ENCODE peak calls at places on chromosomes 12 and 14, in six cellular contexts. One of them, this sample, is unnamed. For H3K4me1, the result is how much of the 10 kb centered on the place peaks cover.

GRCh38 chr12:15172423-15172822 is 48.8 kb downstream of the RERG start:
- DNase-seq in suprapubic skin: no peak
- DNase-seq in endothelial cell of umbilical vein: no peak
- DNase-seq in IMR-90: no peak
- DNase-seq in uterus: no peak
- DNase-seq in lung: no peak
- DNase-seq in this sample: no peak

GRCh38 chr14:53148612-53149202 is 4.4 kb downstream of the DDHD1 start:
- DNase-seq in suprapubic skin: no peak
- DNase-seq in endothelial cell of umbilical vein: no peak
- DNase-seq in IMR-90: no peak
- DNase-seq in uterus: no peak
- DNase-seq in lung: no peak
- DNase-seq in this sample: no peak

GRCh38 chr14:34036319-34036761 is 85.5 kb upstream of the EGLN3 start:
- DNase-seq in suprapubic skin: no peak
- DNase-seq in endothelial cell of umbilical vein: no peak
- DNase-seq in IMR-90: no peak
- DNase-seq in uterus: no peak
- DNase-seq in lung: no peak
- DNase-seq in this sample: no peak

GRCh38 chr14:105138021-105138541 is 30.5 kb downstream of the JAG2 start:
- DNase-seq in suprapubic skin: peak
- DNase-seq in endothelial cell of umbilical vein: no peak
- DNase-seq in IMR-90: no peak
- DNase-seq in uterus: no peak
- DNase-seq in lung: no peak
- DNase-seq in this sample: peak

GRCh38 chr14:104107101-104107581 is 21.6 kb downstream of the ASPG start:
- DNase-seq in suprapubic skin: peak
- DNase-seq in endothelial cell of umbilical vein: no peak
- DNase-seq in IMR-90: no peak
- DNase-seq in uterus: peak
- DNase-seq in lung: no peak
- DNase-seq in this sample: no peak

GRCh38 chr12:27781680-27782079 is 1.6 kb upstream of the MANSC4 start:
- DNase-seq in suprapubic skin: no peak
- DNase-seq in endothelial cell of umbilical vein: no peak
- DNase-seq in IMR-90: peak
- DNase-seq in uterus: no peak
- DNase-seq in lung: no peak
- DNase-seq in this sample: no peak

GRCh38 chr12:79634957-79635471 is 55.8 kb downstream of the PAWR start:
- DNase-seq in suprapubic skin: no peak
- DNase-seq in endothelial cell of umbilical vein: no peak
- DNase-seq in IMR-90: no peak
- DNase-seq in uterus: no peak
- DNase-seq in lung: no peak
- DNase-seq in this sample: no peak

GRCh38 chr14:63624203-63624602 is 17.5 kb downstream of the WDR89 start:
- DNase-seq in suprapubic skin: no peak
- DNase-seq in endothelial cell of umbilical vein: no peak
- DNase-seq in IMR-90: no peak
- DNase-seq in uterus: no peak
- DNase-seq in lung: peak
- DNase-seq in this sample: no peak

GRCh38 chr12:27826076-27826475 is 46.0 kb upstream of the MANSC4 start:
- DNase-seq in suprapubic skin: no peak
- DNase-seq in endothelial cell of umbilical vein: no peak
- DNase-seq in IMR-90: peak
- DNase-seq in uterus: no peak
- DNase-seq in lung: no peak
- DNase-seq in this sample: no peak

GRCh38 chr12:132117558-132117875 is 26.6 kb downstream of the DDX51 start:
- DNase-seq in suprapubic skin: no peak
- DNase-seq in endothelial cell of umbilical vein: no peak
- DNase-seq in IMR-90: no peak
- DNase-seq in uterus: no peak
- DNase-seq in lung: no peak
- DNase-seq in this sample: no peak

DNA sequence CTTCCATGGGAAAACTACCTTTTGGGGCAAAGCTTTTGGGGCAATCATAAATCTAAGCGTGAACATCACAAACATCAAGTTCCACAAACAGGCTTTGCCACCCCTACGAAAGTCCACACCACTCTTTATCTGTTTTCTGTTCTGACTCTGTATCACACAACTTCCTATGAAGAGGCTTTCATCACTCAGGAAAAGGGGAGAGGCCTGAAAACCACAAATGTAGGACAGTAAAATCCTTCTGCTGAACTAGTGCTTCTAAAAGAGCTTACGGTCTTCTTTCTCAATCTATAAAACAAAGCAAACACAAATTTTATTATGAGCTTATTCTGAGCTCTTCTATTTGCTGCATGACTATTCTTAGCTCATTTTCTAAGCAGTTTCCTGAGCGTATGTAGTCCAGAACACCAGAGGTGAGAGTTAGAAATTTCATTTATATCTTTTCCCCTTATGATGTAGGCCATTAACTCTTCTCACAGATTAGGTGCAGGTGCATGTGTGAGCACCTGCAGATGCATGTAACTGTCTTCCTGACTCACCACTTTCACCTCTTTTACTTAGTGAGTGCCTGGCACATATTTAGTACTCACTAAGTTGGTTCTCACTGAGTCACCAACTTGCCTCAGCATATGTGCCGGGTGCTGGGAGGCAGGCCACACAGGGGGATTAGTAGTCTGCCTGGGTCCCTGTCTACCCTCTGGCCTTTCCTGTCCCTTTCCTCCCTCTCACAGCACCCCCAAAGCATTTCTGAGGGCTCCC is 32.9 kb upstream of the SYCP3 start:
- DNase-seq in suprapubic skin: no peak
- DNase-seq in endothelial cell of umbilical vein: no peak
- DNase-seq in IMR-90: no peak
- DNase-seq in uterus: no peak
- DNase-seq in lung: no peak
- DNase-seq in this sample: no peak
- H3K4me1 ChIP-seq in suprapubic skin: under half
- H3K4me1 ChIP-seq in endothelial cell of umbilical vein: under half
- H3K4me1 ChIP-seq in IMR-90: under half
- H3K4me1 ChIP-seq in uterus: under half
- H3K4me1 ChIP-seq in lung: under half
- H3K4me1 ChIP-seq in this sample: under half

DNA sequence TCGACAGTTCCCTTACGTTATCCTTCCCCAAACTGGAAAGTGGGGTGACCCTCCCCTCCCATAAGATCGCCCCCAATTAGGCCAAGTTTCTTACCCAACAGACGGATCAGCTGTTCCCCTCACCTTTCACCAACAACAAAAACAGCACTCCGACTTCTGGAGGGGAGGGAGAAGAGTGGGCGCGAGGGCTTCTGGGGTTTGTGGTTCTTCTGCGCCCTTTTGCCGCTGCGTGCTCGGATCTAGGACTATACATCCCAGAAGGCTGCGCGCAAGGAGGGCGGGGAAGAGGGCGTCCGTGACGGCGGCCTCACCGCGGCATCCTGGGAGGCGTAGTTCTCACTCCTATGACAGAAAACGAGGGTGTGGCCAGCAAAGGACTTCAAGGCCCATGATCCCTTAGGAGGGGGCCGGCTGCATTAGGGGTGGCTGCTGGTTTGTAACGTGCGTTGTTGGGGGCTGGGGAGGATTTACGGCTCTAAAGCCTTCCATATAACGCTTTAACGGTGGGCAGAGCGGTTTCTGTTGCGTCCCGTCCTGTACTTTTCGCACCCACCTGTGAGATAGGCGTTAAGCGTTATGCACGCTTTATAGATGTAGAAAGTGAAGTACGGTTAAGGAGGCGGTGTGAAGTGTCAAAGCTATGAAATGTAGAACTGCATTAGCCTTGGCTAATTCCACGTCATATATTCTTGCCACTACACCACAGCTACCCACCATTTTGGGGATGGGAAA is at the start of gene CALCOCO1:
- DNase-seq in suprapubic skin: peak
- DNase-seq in endothelial cell of umbilical vein: peak
- DNase-seq in IMR-90: peak
- DNase-seq in uterus: peak
- DNase-seq in lung: peak
- DNase-seq in this sample: peak
- H3K4me1 ChIP-seq in suprapubic skin: under half
- H3K4me1 ChIP-seq in endothelial cell of umbilical vein: under half
- H3K4me1 ChIP-seq in IMR-90: under half
- H3K4me1 ChIP-seq in uterus: under half
- H3K4me1 ChIP-seq in lung: under half
- H3K4me1 ChIP-seq in this sample: under half

GRCh38 chr12:42767326-42767954 is 177.9 kb upstream of the PRICKLE1 start:
- DNase-seq in suprapubic skin: no peak
- DNase-seq in endothelial cell of umbilical vein: no peak
- DNase-seq in IMR-90: no peak
- DNase-seq in uterus: no peak
- DNase-seq in lung: no peak
- DNase-seq in this sample: no peak
- H3K4me1 ChIP-seq in suprapubic skin: under half
- H3K4me1 ChIP-seq in endothelial cell of umbilical vein: under half
- H3K4me1 ChIP-seq in IMR-90: under half
- H3K4me1 ChIP-seq in uterus: under half
- H3K4me1 ChIP-seq in lung: under half
- H3K4me1 ChIP-seq in this sample: under half

GRCh38 chr12:116924558-116925453 is 14.1 kb downstream of the FBXW8 start:
- DNase-seq in suprapubic skin: no peak
- DNase-seq in endothelial cell of umbilical vein: peak
- DNase-seq in IMR-90: peak
- DNase-seq in uterus: no peak
- DNase-seq in lung: no peak
- DNase-seq in this sample: no peak
- H3K4me1 ChIP-seq in suprapubic skin: under half
- H3K4me1 ChIP-seq in endothelial cell of umbilical vein: under half
- H3K4me1 ChIP-seq in IMR-90: under half
- H3K4me1 ChIP-seq in uterus: under half
- H3K4me1 ChIP-seq in lung: under half
- H3K4me1 ChIP-seq in this sample: under half

This sample was measured in heart left ventricle.